ENCODE peak calls at places on chromosomes 7 and 10, in nine cellular contexts. A, C, Y, E, F, G, L, H and U are unnamed samples.

GRCh38 chr10:85168287-85168686 is 839.9 kb downstream of the CCSER2 start:
- DNase-seq in Y (no peak), G (no peak), F (no peak), H (no peak), C (no peak), A (no peak), L (no peak), E (no peak), U (no peak)

GRCh38 chr7:69599879-69600764 is 1.8 kb downstream of the AUTS2 start:
- DNase-seq in Y (no peak), L (no peak), E (peak; percentile 17), G (no peak), H (peak; percentile 8), F (no peak), A (no peak), C (peak; percentile 59), U (peak; percentile 38)

GRCh38 chr7:4056552-4057288 is 625.4 kb upstream of the FOXK1 start:
- DNase-seq in A (no peak), C (no peak), Y (no peak), G (no peak), L (no peak), E (no peak), H (no peak), F (no peak), U (no peak)

GRCh38 chr10:31288961-31289360 is 30.1 kb upstream of the ZEB1 start:
- DNase-seq in H (no peak), G (no peak), F (no peak), C (no peak), L (no peak), E (no peak), Y (no peak), A (no peak), U (no peak)

GRCh38 chr10:90871761-90872647 is at the start of gene RPP30:
- DNase-seq in H (peak; percentile 88), C (peak; percentile 87), L (peak; percentile 92), Y (peak; percentile 86), A (peak; percentile 86), G (peak; percentile 97), F (peak; percentile 85), E (peak; percentile 71), U (peak; percentile 70)

GRCh38 chr7:45292481-45292880 is 134.9 kb downstream of the RAMP3 start:
- DNase-seq in F (no peak), H (no peak), Y (no peak), L (no peak), E (no peak), C (no peak), G (no peak), A (peak; percentile 41), U (no peak)

GRCh38 chr7:133050200-133050995 is 31.5 kb downstream of the CHCHD3 start:
- DNase-seq in L (no peak), G (no peak), C (no peak), Y (no peak), A (no peak), E (no peak), H (no peak), F (no peak), U (no peak)

GRCh38 chr7:31335889-31336201 is 4.7 kb downstream of the NEUROD6 start:
- DNase-seq in F (no peak), A (no peak), Y (no peak), C (no peak), L (no peak), E (no peak), H (no peak), G (no peak), U (no peak)

GRCh38 chr10:124992462-124993344 is 50.8 kb downstream of the ZRANB1 start:
- DNase-seq in E (peak; percentile 88), F (peak; percentile 67), Y (peak; percentile 72), L (peak; percentile 92), H (peak; percentile 84), C (peak; percentile 65), G (no peak), A (peak; percentile 82), U (no peak)

GRCh38 chr7:149469806-149470205 is 8.9 kb upstream of the ZNF777 start:
- DNase-seq in F (no peak), A (no peak), Y (no peak), C (no peak), L (no peak), E (no peak), G (no peak), H (no peak), U (no peak)

GRCh38 chr7:102079140-102080002 is 207.3 kb upstream of the SH2B2 start:
- DNase-seq in A (peak; percentile 50), H (no peak), G (peak; percentile 42), L (no peak), Y (no peak), F (no peak), E (no peak), C (peak; percentile 21), U (no peak)

GRCh38 chr7:128410092-128410665 is 397 bp upstream of the IMPDH1 start:
- DNase-seq in C (peak; percentile 94), A (peak; percentile 70), Y (peak; percentile 57), E (no peak), G (peak; percentile 94), L (peak; percentile 55), F (peak; percentile 48), H (peak; percentile 55), U (peak; percentile 90)

GRCh38 chr10:93478873-93479272 is 3.3 kb downstream of the MYOF start:
- DNase-seq in Y (no peak), A (no peak), L (no peak), G (no peak), H (no peak), E (no peak), F (no peak), C (no peak), U (no peak)

GRCh38 chr10:69801094-69801433 is 642 bp upstream of the COL13A1 start:
- DNase-seq in Y (peak; percentile 43), C (peak; percentile 68), A (peak; percentile 59), L (peak; percentile 57), E (no peak), F (peak; percentile 42), H (peak; percentile 67), G (no peak), U (peak; percentile 78)

GRCh38 chr7:33024189-33024757 is 38.3 kb downstream of the NT5C3A start:
- DNase-seq in A (no peak), C (no peak), G (no peak), Y (no peak), E (no peak), L (no peak), H (no peak), F (no peak), U (no peak)

GRCh38 chr7:22561895-22562593 is 62.1 kb upstream of the STEAP1B start:
- DNase-seq in Y (no peak), F (no peak), E (no peak), H (no peak), C (no peak), G (no peak), A (no peak), L (no peak), U (no peak)

GRCh38 chr7:96045919-96046318 is 273.6 kb downstream of the DYNC1I1 start:
- DNase-seq in H (peak; percentile 29), E (no peak), A (no peak), L (no peak), F (no peak), Y (peak; percentile 52), G (no peak), C (no peak), U (no peak)

GRCh38 chr10:92734288-92734687 is 44.5 kb downstream of the HHEX start:
- DNase-seq in Y (no peak), C (no peak), L (no peak), H (no peak), A (no peak), F (no peak), E (no peak), G (no peak), U (no peak)

GRCh38 chr7:54931532-54931931 is 87.3 kb upstream of the EGFR start:
- DNase-seq in A (no peak), F (no peak), L (no peak), H (no peak), E (no peak), Y (no peak), G (no peak), C (no peak), U (no peak)

GRCh38 chr7:54933610-54934009 is 85.2 kb upstream of the EGFR start:
- DNase-seq in G (no peak), A (no peak), F (no peak), C (no peak), H (no peak), L (no peak), Y (no peak), E (no peak), U (no peak)

GRCh38 chr7:54932818-54933543 is 85.8 kb upstream of the EGFR start:
- DNase-seq in L (peak; percentile 84), F (peak; percentile 73), E (peak; percentile 76), C (no peak), G (peak; percentile 91), Y (peak; percentile 69), A (peak; percentile 65), H (peak; percentile 84), U (peak; percentile 97)
- TF ChIP-seq POLR2A in L (no peak), F (no peak), E (no peak), C (no peak), G (no peak), Y (no peak), A (no peak), H (peak; percentile 66), U (peak; percentile 72)

DNA sequence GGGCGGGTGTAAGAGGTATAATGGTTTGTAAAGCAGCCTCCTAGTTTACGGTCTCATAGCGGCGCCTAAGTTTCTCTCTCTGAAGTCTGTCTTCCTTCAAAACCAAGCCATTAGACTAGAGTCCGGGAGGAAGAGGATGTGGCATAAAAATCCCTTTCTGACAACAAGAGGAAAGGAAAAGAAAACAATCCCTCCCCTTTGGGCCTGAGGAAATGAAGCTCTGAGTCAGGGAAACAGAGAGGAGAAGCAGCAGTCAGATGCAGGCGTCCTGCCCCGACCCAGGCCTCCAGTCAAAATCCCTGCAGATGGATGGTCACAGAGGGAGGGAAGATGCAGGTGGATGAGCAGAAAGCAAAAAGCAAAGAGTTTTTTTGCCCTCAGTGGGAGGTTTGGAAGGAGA is 23.7 kb downstream of the PARP12 start:
- DNase-seq in A (no peak), G (no peak), L (no peak), H (no peak), F (no peak), E (no peak), Y (no peak), C (no peak), U (no peak)
- TF ChIP-seq POLR2A in A (no peak), G (no peak), L (no peak), H (no peak), F (no peak), E (no peak), Y (no peak), C (no peak), U (no peak)

GRCh38 chr10:3773465-3774017 is 11.5 kb downstream of the KLF6 start:
- DNase-seq in F (no peak), L (no peak), E (no peak), G (no peak), C (no peak), A (no peak), Y (no peak), H (no peak), U (no peak)
- TF ChIP-seq POLR2A in F (no peak), L (no peak), E (no peak), G (no peak), C (no peak), A (no peak), Y (no peak), H (no peak), U (no peak)

DNA sequence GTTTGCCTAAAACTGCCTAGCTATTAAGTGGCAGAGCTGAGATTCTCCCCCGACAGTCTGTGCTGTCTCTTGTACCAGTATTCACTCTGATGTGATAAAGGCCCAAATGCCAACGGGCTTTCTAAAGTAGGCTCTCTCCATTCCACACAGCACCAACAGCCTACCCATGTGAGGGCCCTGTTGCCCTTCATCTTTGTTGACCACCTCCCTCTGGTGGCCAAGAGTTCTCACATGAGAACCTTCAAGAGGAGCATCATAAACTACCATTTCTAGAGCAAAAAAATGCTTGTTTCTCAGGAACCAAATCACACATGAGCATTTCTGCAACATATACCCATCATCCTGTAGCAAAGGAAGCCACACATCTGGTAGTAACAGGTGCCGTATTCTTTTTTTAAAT is 185.8 kb downstream of the GRM8 start:
- DNase-seq in F (peak; percentile 23), G (no peak), C (peak; percentile 46), H (peak; percentile 32), Y (no peak), L (peak; percentile 67), E (no peak), A (no peak), U (no peak)
- TF ChIP-seq POLR2A in F (no peak), G (no peak), C (no peak), H (no peak), Y (no peak), L (no peak), E (no peak), A (no peak), U (no peak)